ENCODE peak calls at places on chromosomes 5 and 9, in four cellular contexts. S is NCI-H748 treated with DMSO at 0.1 percent for 48 hours, R is T-helper 9 cell, H is C1 segment of cervical spinal cord. W is an unnamed sample.

GRCh38 chr9:127489471-127490115 is 38.3 kb downstream of the LRSAM1 start:
- DNase-seq in S (no peak), R (no peak), H (no peak), W (no peak)

GRCh38 chr5:132095077-132095744 is 21.6 kb downstream of the CSF2 start:
- DNase-seq in H (no peak), R (no peak), S (no peak), W (no peak)

GRCh38 chr5:102701748-102702147 is 53.4 kb upstream of the PAM start:
- DNase-seq in H (no peak), R (no peak), S (no peak), W (no peak)

GRCh38 chr5:139689631-139690384 is 41.7 kb downstream of the CXXC5 start:
- DNase-seq in R (no peak), S (no peak), H (no peak), W (peak)

GRCh38 chr9:94783121-94783664 is 56.7 kb downstream of the AOPEP start:
- DNase-seq in S (peak), H (no peak), R (peak), W (peak)

GRCh38 chr5:73230264-73231244 is 57.6 kb downstream of the TMEM174 start:
- DNase-seq in R (no peak), H (no peak), S (no peak), W (no peak)

GRCh38 chr5:1141827-1142226 is 30.0 kb upstream of the SLC12A7 start:
- DNase-seq in S (no peak), H (no peak), R (no peak), W (no peak)

GRCh38 chr9:792331-793260 is 48.9 kb upstream of the DMRT1 start:
- DNase-seq in S (no peak), H (no peak), R (no peak), W (no peak)

GRCh38 chr9:33800886-33801285 is 5.5 kb downstream of the PRSS3 start:
- DNase-seq in R (no peak), H (no peak), S (no peak), W (no peak)

GRCh38 chr9:91954841-91955471 is 4.9 kb upstream of the ROR2 start:
- DNase-seq in S (peak), R (no peak), H (no peak), W (peak)

GRCh38 chr9:19154135-19154612 is 26.9 kb upstream of the PLIN2 start:
- DNase-seq in R (no peak), S (no peak), H (no peak), W (no peak)

GRCh38 chr9:2018764-2019548 is 3.8 kb downstream of the SMARCA2 start:
- DNase-seq in H (no peak), R (no peak), S (no peak), W (no peak)

GRCh38 chr9:127336708-127337352 is 60.1 kb upstream of the SLC2A8 start:
- DNase-seq in R (no peak), S (no peak), H (no peak), W (no peak)

GRCh38 chr5:145375521-145375920 is 459.6 kb downstream of the PRELID2 start:
- DNase-seq in S (no peak), R (no peak), H (no peak), W (no peak)

GRCh38 chr9:109466623-109467590 is 31.2 kb downstream of the PTPN3 start:
- DNase-seq in S (no peak), R (no peak), H (no peak), W (no peak)

W was measured in SHP77.